ENCODE peak calls at places on chromosomes 4 and X, in five cellular contexts. Z is NB4, P is mesothelial cell of epicardium, Y is H9, J is neural crest cell. A is an unnamed sample.

GRCh38 chr4:84338367-84338766 is 160.7 kb downstream of the NKX6-1 start:
- DNase-seq in Z (no peak), P (no peak), Y (no peak), J (no peak), A (peak; percentile 56)

GRCh38 chr4:19850909-19851308 is 400.8 kb upstream of the SLIT2 start:
- DNase-seq in Z (no peak), P (no peak), Y (no peak), J (no peak), A (no peak)

GRCh38 chr4:176238157-176238608 is 30.8 kb downstream of the ASB5 start:
- DNase-seq in Z (no peak), P (no peak), Y (no peak), J (no peak), A (no peak)

GRCh38 chrX:40947276-40947675 is 138.0 kb upstream of the USP9X start:
- DNase-seq in Z (no peak), P (no peak), Y (no peak), J (no peak), A (no peak)

GRCh38 chr4:188428935-188429334 is 289.7 kb downstream of the TRIML1 start:
- DNase-seq in Z (no peak), P (no peak), Y (peak; percentile 50), J (no peak), A (no peak)

GRCh38 chr4:152352645-152353116 is 183.2 kb downstream of the FBXW7 start:
- DNase-seq in Z (peak; percentile 11), P (peak; percentile 64), Y (peak; percentile 33), J (peak; percentile 34), A (peak; percentile 32)

GRCh38 chr4:1409079-1409805 is 3.0 kb upstream of the NKX1-1 start:
- DNase-seq in Z (no peak), P (peak; percentile 31), Y (no peak), J (no peak), A (peak; percentile 26)

GRCh38 chr4:44760142-44760898 is 34.0 kb upstream of the GNPDA2 start:
- DNase-seq in Z (peak; percentile 58), P (no peak), Y (no peak), J (peak; percentile 11), A (no peak)

GRCh38 chrX:68146054-68146453 is 287.2 kb downstream of the OPHN1 start:
- DNase-seq in Z (peak; percentile 32), P (no peak), Y (no peak), J (no peak), A (no peak)

GRCh38 chr4:109730294-109731051 is 603 bp upstream of the PLA2G12A start:
- DNase-seq in Z (no peak), P (peak; percentile 51), Y (no peak), J (peak; percentile 42), A (peak; percentile 82)

GRCh38 chr4:90328558-90328957 is 201.4 kb downstream of the CCSER1 start:
- DNase-seq in Z (peak; percentile 89), P (peak; percentile 46), Y (no peak), J (peak; percentile 9), A (no peak)

GRCh38 chr4:54941994-54942552 is 183.3 kb downstream of the KDR start:
- DNase-seq in Z (no peak), P (no peak), Y (no peak), J (no peak), A (no peak)

GRCh38 chr4:188372856-188373255 is 233.6 kb downstream of the TRIML1 start:
- DNase-seq in Z (no peak), P (no peak), Y (no peak), J (no peak), A (no peak)

GRCh38 chr4:95045429-95045828 is 287.7 kb downstream of the BMPR1B start:
- DNase-seq in Z (no peak), P (no peak), Y (no peak), J (no peak), A (no peak)

GRCh38 chrX:14641681-14642655 is 112.6 kb downstream of the GLRA2 start:
- DNase-seq in Z (no peak), P (no peak), Y (no peak), J (no peak), A (no peak)

GRCh38 chr4:16387448-16387847 is 161.2 kb upstream of the TAPT1 start:
- DNase-seq in Z (no peak), P (no peak), Y (no peak), J (no peak), A (no peak)

GRCh38 chrX:72100824-72101351 is 30.8 kb downstream of the RTL5 start:
- DNase-seq in Z (peak; percentile 95), P (no peak), Y (no peak), J (no peak), A (peak; percentile 61)

GRCh38 chrX:31038585-31039326 is 33.1 kb downstream of the FTHL17 start:
- DNase-seq in Z (peak; percentile 34), P (no peak), Y (peak; percentile 28), J (peak; percentile 32), A (no peak)

GRCh38 chrX:21524008-21524407 is 134.1 kb downstream of the KLHL34 start:
- DNase-seq in Z (no peak), P (no peak), Y (no peak), J (no peak), A (no peak)

GRCh38 chr4:74635490-74636123 is 158.7 kb downstream of the BTC start:
- DNase-seq in Z (no peak), P (no peak), Y (no peak), J (no peak), A (no peak)

GRCh38 chr4:7759221-7759620 is 180.4 kb downstream of the AFAP1 start:
- DNase-seq in Z (peak; percentile 60), P (no peak), Y (no peak), J (no peak), A (no peak)

GRCh38 chr4:158020175-158020574 is 152.7 kb downstream of the GASK1B start:
- DNase-seq in Z (no peak), P (no peak), Y (no peak), J (no peak), A (peak; percentile 49)

GRCh38 chr4:65917486-65917885 is 247.2 kb upstream of the EPHA5 start:
- DNase-seq in Z (no peak), P (no peak), Y (no peak), J (no peak), A (no peak)

GRCh38 chr4:40238700-40239548 is 42.1 kb downstream of the RHOH start:
- DNase-seq in Z (peak; percentile 51), P (no peak), Y (no peak), J (no peak), A (no peak)

DNA sequence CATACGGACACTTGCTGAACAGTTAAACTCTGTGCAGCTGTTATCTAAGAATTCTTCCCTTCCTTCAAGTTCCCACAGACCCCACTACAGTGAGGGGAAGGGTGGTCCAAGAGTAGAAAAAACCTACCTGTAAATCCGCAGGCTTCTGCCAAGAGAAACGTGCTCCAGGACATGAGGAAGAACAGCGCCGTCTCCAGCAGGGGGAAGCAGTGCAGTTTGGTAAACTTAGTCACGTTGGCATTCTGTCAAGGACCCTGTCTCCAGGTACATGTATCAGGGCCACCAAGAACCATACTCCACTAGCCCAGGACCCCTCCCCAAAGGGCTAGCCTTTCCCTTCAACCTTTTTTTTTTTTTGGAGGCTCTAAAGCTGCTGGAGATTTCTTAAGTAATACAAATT is 79.9 kb downstream of the CHST7 start:
- DNase-seq in Z (peak; percentile 40), P (no peak), Y (peak; percentile 63), J (no peak), A (no peak)
- TF ChIP-seq CTCF in Z (peak; percentile 16), P (no peak), Y (peak; percentile 61), J (peak; percentile 42), A (no peak)

DNA sequence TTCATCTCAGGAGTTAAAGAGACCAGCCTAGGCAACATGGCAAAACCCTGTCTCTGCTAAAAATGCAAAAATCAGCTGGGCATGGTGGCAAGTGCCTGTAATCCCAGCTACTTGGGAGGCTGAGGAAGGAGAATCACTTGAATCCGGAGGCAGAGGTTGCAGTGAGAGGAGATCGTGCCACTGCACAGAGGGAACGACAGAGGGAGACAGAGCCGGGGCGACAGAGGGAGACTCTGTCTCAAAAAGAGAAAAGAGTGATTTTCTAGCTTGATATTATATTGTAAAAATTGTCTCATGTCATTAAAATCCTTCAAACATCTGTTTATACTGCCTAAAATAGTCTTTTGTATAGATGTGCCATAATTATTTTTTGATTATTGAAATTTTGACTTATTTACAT is 225.4 kb upstream of the AGA start:
- DNase-seq in Z (no peak), P (no peak), Y (no peak), J (no peak), A (no peak)
- TF ChIP-seq CTCF in Z (no peak), P (no peak), Y (peak; percentile 38), J (peak; percentile 37), A (no peak)

GRCh38 chrX:66675541-66675940 is 36.7 kb upstream of the EDA2R start:
- DNase-seq in Z (no peak), P (no peak), Y (no peak), J (no peak), A (no peak)
- TF ChIP-seq CTCF in Z (no peak), P (no peak), Y (no peak), J (no peak), A (no peak)

GRCh38 chr4:4480685-4481393 is 61.0 kb downstream of the STX18 start:
- DNase-seq in Z (peak; percentile 13), P (no peak), Y (no peak), J (peak; percentile 34), A (no peak)
- TF ChIP-seq CTCF in Z (peak; percentile 20), P (peak; percentile 47), Y (peak; percentile 51), J (peak; percentile 64), A (no peak)

GRCh38 chr4:147194604-147195003 is 248.9 kb upstream of the TTC29 start:
- DNase-seq in Z (no peak), P (no peak), Y (no peak), J (no peak), A (no peak)
- TF ChIP-seq CTCF in Z (no peak), P (no peak), Y (no peak), J (no peak), A (no peak)

DNA sequence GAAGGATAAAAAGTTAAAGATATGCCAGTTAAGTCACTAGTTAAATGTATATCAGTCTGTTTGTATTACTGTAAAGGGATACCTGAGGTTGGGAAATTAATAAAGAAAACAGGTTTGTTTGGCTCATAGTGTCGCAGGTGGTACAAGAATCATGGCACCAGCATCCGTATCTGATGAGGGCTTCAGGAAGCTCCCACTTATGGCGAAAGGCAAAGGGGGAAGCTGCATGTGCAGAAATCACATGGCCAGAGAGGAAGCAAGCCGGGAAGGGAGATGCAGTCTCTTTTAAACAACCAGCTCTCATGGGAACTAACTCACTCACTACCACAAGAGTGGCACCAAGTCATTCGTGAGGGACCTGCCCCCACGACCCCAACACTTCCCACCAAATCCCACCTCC is 91.9 kb upstream of the SH3RF1 start:
- DNase-seq in Z (peak; percentile 13), P (no peak), Y (no peak), J (no peak), A (no peak)
- TF ChIP-seq CTCF in Z (no peak), P (no peak), Y (no peak), J (no peak), A (no peak)